ENCODE peak calls at places on chromosome 21, in four cellular contexts. P is aorta; G is A549; Y is CD8-positive, alpha-beta memory T cell. R is an unnamed sample. For H3K9me3, the result is how much of the 10 kb centered on the place peaks cover.

GRCh38 chr21:43752758-43753438 is 23.2 kb downstream of the CSTB start:
- DNase-seq in G (no peak), P (no peak), Y (no peak), R (no peak)

GRCh38 chr21:33539612-33540011 is 2.3 kb downstream of the GART start:
- DNase-seq in Y (no peak), P (no peak), G (no peak), R (no peak)

GRCh38 chr21:39182484-39183271 is 573 bp downstream of the PSMG1 start:
- DNase-seq in G (no peak), Y (no peak), P (no peak), R (no peak)

GRCh38 chr21:45533731-45534571 is 8.3 kb downstream of the SLC19A1 start:
- DNase-seq in G (no peak), P (peak), Y (no peak), R (peak)

GRCh38 chr21:42815217-42815616 is 64.1 kb downstream of the WDR4 start:
- DNase-seq in G (no peak), Y (no peak), P (no peak), R (no peak)

GRCh38 chr21:41659791-41660560 is 106.9 kb downstream of the RIPK4 start:
- DNase-seq in P (peak), Y (no peak), G (no peak), R (no peak)

GRCh38 chr21:39705849-39706248 is 39.1 kb upstream of the IGSF5 start:
- DNase-seq in P (no peak), G (no peak), Y (no peak), R (no peak)

GRCh38 chr21:33362044-33362555 is 37.3 kb downstream of the IFNAR1 start:
- DNase-seq in Y (peak), P (no peak), G (no peak), R (no peak)

GRCh38 chr21:37032877-37033471 is 26.5 kb downstream of the RIPPLY3 start:
- DNase-seq in Y (no peak), P (no peak), G (peak), R (no peak)

GRCh38 chr21:42474043-42474831 is 21.8 kb downstream of the RSPH1 start:
- DNase-seq in Y (no peak), P (no peak), G (peak), R (no peak)

GRCh38 chr21:32519945-32520884 is 65.1 kb downstream of the TCP10L start:
- DNase-seq in G (no peak), Y (no peak), P (no peak), R (no peak)

GRCh38 chr21:43758132-43758619 is 17.9 kb downstream of the CSTB start:
- DNase-seq in Y (no peak), P (no peak), G (no peak), R (no peak)

GRCh38 chr21:27688773-27689172 is 721.9 kb upstream of the ADAMTS5 start:
- DNase-seq in G (no peak), Y (no peak), P (no peak), R (no peak)

GRCh38 chr21:45935628-45936027 is 45.9 kb upstream of the COL6A1 start:
- DNase-seq in G (no peak), Y (no peak), P (peak), R (no peak)

GRCh38 chr21:20313013-20313412 is 685.2 kb upstream of the NCAM2 start:
- DNase-seq in Y (no peak), G (no peak), P (no peak), R (no peak)
- H3K9me3 ChIP-seq in Y (under half), G (under half), P (under half), R (under half)

GRCh38 chr21:28827422-28827821 is 165.3 kb downstream of the LTN1 start:
- DNase-seq in Y (no peak), G (no peak), P (no peak), R (no peak)
- H3K27ac ChIP-seq in Y (no peak), G (no peak), P (no peak), R (no peak)

GRCh38 chr21:34673006-34673405 is 4.2 kb downstream of the CLIC6 start:
- DNase-seq in P (no peak), G (no peak), Y (no peak), R (no peak)
- H3K4me3 ChIP-seq in P (no peak), G (no peak), Y (no peak), R (no peak)

GRCh38 chr21:21860888-21861287 is 862.7 kb downstream of the NCAM2 start:
- DNase-seq in Y (no peak), P (no peak), G (no peak), R (no peak)
- H3K9me3 ChIP-seq in Y (under half), P (under half), G (under half), R (under half)

R was measured in lower lobe of right lung.